ENCODE peak calls at places on chromosomes 4 and X, in six cellular contexts. One of them, this sample, is unnamed.
A peak's percentile ranks its signal among the peaks of the same experiment; 100 is the strongest.

GRCh38 chr4:4610672-4611071 is 68.8 kb upstream of the STX18 start:
- DNase-seq in HT1080: no peak
- DNase-seq in endodermal cell: no peak
- DNase-seq in activated CD4-positive, alpha-beta T cell treated with anti-CD3 and anti-CD28 coated beads for 48 hours: no peak
- DNase-seq in ecto neural progenitor cell: no peak
- DNase-seq in left colon: no peak
- DNase-seq in this sample: no peak

GRCh38 chrX:118727686-118728339 is 407 bp downstream of the IL13RA1 start:
- DNase-seq in left colon: no peak
- DNase-seq in HT1080: peak; percentile 10
- DNase-seq in activated CD4-positive, alpha-beta T cell treated with anti-CD3 and anti-CD28 coated beads for 48 hours: peak; percentile 3
- DNase-seq in ecto neural progenitor cell: no peak
- DNase-seq in endodermal cell: no peak
- DNase-seq in this sample: peak; percentile 26

GRCh38 chrX:71637848-71638247 is 19.5 kb upstream of the CXCR3 start:
- DNase-seq in HT1080: peak; percentile 61
- DNase-seq in left colon: no peak
- DNase-seq in ecto neural progenitor cell: no peak
- DNase-seq in endodermal cell: no peak
- DNase-seq in activated CD4-positive, alpha-beta T cell treated with anti-CD3 and anti-CD28 coated beads for 48 hours: no peak
- DNase-seq in this sample: peak; percentile 55

GRCh38 chrX:126820700-126821420 is 1.3 kb downstream of the PRR32 start:
- DNase-seq in HT1080: peak; percentile 61
- DNase-seq in ecto neural progenitor cell: no peak
- DNase-seq in left colon: no peak
- DNase-seq in activated CD4-positive, alpha-beta T cell treated with anti-CD3 and anti-CD28 coated beads for 48 hours: no peak
- DNase-seq in endodermal cell: peak; percentile 67
- DNase-seq in this sample: no peak

GRCh38 chr4:141575884-141576283 is 60.5 kb upstream of the IL15 start:
- DNase-seq in ecto neural progenitor cell: no peak
- DNase-seq in activated CD4-positive, alpha-beta T cell treated with anti-CD3 and anti-CD28 coated beads for 48 hours: no peak
- DNase-seq in left colon: no peak
- DNase-seq in HT1080: no peak
- DNase-seq in endodermal cell: no peak
- DNase-seq in this sample: no peak

GRCh38 chr4:791866-792630 is 33.9 kb downstream of the CPLX1 start:
- DNase-seq in left colon: no peak
- DNase-seq in HT1080: no peak
- DNase-seq in endodermal cell: peak; percentile 89
- DNase-seq in activated CD4-positive, alpha-beta T cell treated with anti-CD3 and anti-CD28 coated beads for 48 hours: peak; percentile 71
- DNase-seq in ecto neural progenitor cell: no peak
- DNase-seq in this sample: peak; percentile 55

GRCh38 chr4:54879576-54879975 is 221.8 kb downstream of the KIT start:
- DNase-seq in left colon: no peak
- DNase-seq in endodermal cell: no peak
- DNase-seq in activated CD4-positive, alpha-beta T cell treated with anti-CD3 and anti-CD28 coated beads for 48 hours: no peak
- DNase-seq in ecto neural progenitor cell: no peak
- DNase-seq in HT1080: peak; percentile 32
- DNase-seq in this sample: peak; percentile 81

GRCh38 chr4:1810765-1811164 is 17.7 kb downstream of the FGFR3 start:
- DNase-seq in HT1080: no peak
- DNase-seq in left colon: no peak
- DNase-seq in activated CD4-positive, alpha-beta T cell treated with anti-CD3 and anti-CD28 coated beads for 48 hours: no peak
- DNase-seq in ecto neural progenitor cell: no peak
- DNase-seq in endodermal cell: no peak
- DNase-seq in this sample: no peak

GRCh38 chrX:44785652-44786051 is 58.2 kb upstream of the DUSP21 start:
- DNase-seq in activated CD4-positive, alpha-beta T cell treated with anti-CD3 and anti-CD28 coated beads for 48 hours: no peak
- DNase-seq in ecto neural progenitor cell: no peak
- DNase-seq in HT1080: peak; percentile 80
- DNase-seq in left colon: no peak
- DNase-seq in endodermal cell: no peak
- DNase-seq in this sample: peak; percentile 34

GRCh38 chr4:108396900-108397299 is 223.5 kb upstream of the RPL34 start:
- DNase-seq in activated CD4-positive, alpha-beta T cell treated with anti-CD3 and anti-CD28 coated beads for 48 hours: no peak
- DNase-seq in HT1080: no peak
- DNase-seq in ecto neural progenitor cell: no peak
- DNase-seq in endodermal cell: no peak
- DNase-seq in left colon: no peak
- DNase-seq in this sample: no peak

GRCh38 chr4:67035501-67035900 is 509.8 kb downstream of the CENPC start:
- DNase-seq in left colon: no peak
- DNase-seq in endodermal cell: no peak
- DNase-seq in HT1080: peak; percentile 56
- DNase-seq in activated CD4-positive, alpha-beta T cell treated with anti-CD3 and anti-CD28 coated beads for 48 hours: no peak
- DNase-seq in ecto neural progenitor cell: no peak
- DNase-seq in this sample: peak; percentile 1

GRCh38 chrX:15761564-15762191 is 23.6 kb downstream of the CA5B start:
- DNase-seq in endodermal cell: peak; percentile 79
- DNase-seq in ecto neural progenitor cell: no peak
- DNase-seq in left colon: no peak
- DNase-seq in HT1080: peak; percentile 5
- DNase-seq in activated CD4-positive, alpha-beta T cell treated with anti-CD3 and anti-CD28 coated beads for 48 hours: peak; percentile 36
- DNase-seq in this sample: no peak

GRCh38 chr4:13940921-13941320 is 313.4 kb upstream of the BOD1L1 start:
- DNase-seq in endodermal cell: no peak
- DNase-seq in ecto neural progenitor cell: no peak
- DNase-seq in left colon: no peak
- DNase-seq in HT1080: no peak
- DNase-seq in activated CD4-positive, alpha-beta T cell treated with anti-CD3 and anti-CD28 coated beads for 48 hours: no peak
- DNase-seq in this sample: no peak

GRCh38 chr4:184019084-184019483 is 114.0 kb downstream of the STOX2 start:
- DNase-seq in left colon: no peak
- DNase-seq in HT1080: no peak
- DNase-seq in endodermal cell: no peak
- DNase-seq in ecto neural progenitor cell: no peak
- DNase-seq in activated CD4-positive, alpha-beta T cell treated with anti-CD3 and anti-CD28 coated beads for 48 hours: no peak
- DNase-seq in this sample: no peak

GRCh38 chrX:107272431-107272921 is 66.1 kb downstream of the DNAAF6 start:
- DNase-seq in left colon: no peak
- DNase-seq in activated CD4-positive, alpha-beta T cell treated with anti-CD3 and anti-CD28 coated beads for 48 hours: peak; percentile 17
- DNase-seq in ecto neural progenitor cell: peak; percentile 69
- DNase-seq in HT1080: no peak
- DNase-seq in endodermal cell: peak; percentile 88
- DNase-seq in this sample: no peak

GRCh38 chr4:3074846-3075651 is 568 bp downstream of the HTT start:
- DNase-seq in endodermal cell: peak; percentile 93
- DNase-seq in ecto neural progenitor cell: peak; percentile 78
- DNase-seq in activated CD4-positive, alpha-beta T cell treated with anti-CD3 and anti-CD28 coated beads for 48 hours: peak; percentile 70
- DNase-seq in left colon: peak; percentile 75
- DNase-seq in HT1080: peak; percentile 62
- DNase-seq in this sample: peak; percentile 76

GRCh38 chr4:5707366-5708133 is 809 bp downstream of the EVC2 start:
- DNase-seq in ecto neural progenitor cell: no peak
- DNase-seq in activated CD4-positive, alpha-beta T cell treated with anti-CD3 and anti-CD28 coated beads for 48 hours: no peak
- DNase-seq in left colon: no peak
- DNase-seq in HT1080: no peak
- DNase-seq in endodermal cell: no peak
- DNase-seq in this sample: no peak

GRCh38 chr4:66814277-66814676 is 731.0 kb downstream of the CENPC start:
- DNase-seq in HT1080: no peak
- DNase-seq in ecto neural progenitor cell: no peak
- DNase-seq in activated CD4-positive, alpha-beta T cell treated with anti-CD3 and anti-CD28 coated beads for 48 hours: no peak
- DNase-seq in endodermal cell: no peak
- DNase-seq in left colon: no peak
- DNase-seq in this sample: no peak

GRCh38 chrX:76428243-76429130 is 977 bp downstream of the MAGEE1 start:
- DNase-seq in left colon: no peak
- DNase-seq in activated CD4-positive, alpha-beta T cell treated with anti-CD3 and anti-CD28 coated beads for 48 hours: peak; percentile 21
- DNase-seq in HT1080: no peak
- DNase-seq in endodermal cell: peak; percentile 66
- DNase-seq in ecto neural progenitor cell: peak; percentile 47
- DNase-seq in this sample: no peak

GRCh38 chr4:7815562-7815961 is 124.1 kb downstream of the AFAP1 start:
- DNase-seq in activated CD4-positive, alpha-beta T cell treated with anti-CD3 and anti-CD28 coated beads for 48 hours: no peak
- DNase-seq in HT1080: peak; percentile 68
- DNase-seq in ecto neural progenitor cell: no peak
- DNase-seq in endodermal cell: no peak
- DNase-seq in left colon: no peak
- DNase-seq in this sample: peak; percentile 83

GRCh38 chrX:93538575-93538974 is 134.8 kb downstream of the NAP1L3 start:
- DNase-seq in left colon: no peak
- DNase-seq in ecto neural progenitor cell: no peak
- DNase-seq in endodermal cell: no peak
- DNase-seq in HT1080: no peak
- DNase-seq in activated CD4-positive, alpha-beta T cell treated with anti-CD3 and anti-CD28 coated beads for 48 hours: no peak
- DNase-seq in this sample: no peak

GRCh38 chrX:70960728-70961127 is 29.8 kb upstream of the SLC7A3 start:
- DNase-seq in left colon: no peak
- DNase-seq in HT1080: no peak
- DNase-seq in ecto neural progenitor cell: no peak
- DNase-seq in endodermal cell: no peak
- DNase-seq in activated CD4-positive, alpha-beta T cell treated with anti-CD3 and anti-CD28 coated beads for 48 hours: no peak
- DNase-seq in this sample: no peak

GRCh38 chrX:54358424-54359211 is 772 bp upstream of the WNK3 start:
- DNase-seq in HT1080: peak; percentile 0
- DNase-seq in left colon: no peak
- DNase-seq in ecto neural progenitor cell: peak; percentile 88
- DNase-seq in endodermal cell: peak; percentile 92
- DNase-seq in activated CD4-positive, alpha-beta T cell treated with anti-CD3 and anti-CD28 coated beads for 48 hours: peak; percentile 63
- DNase-seq in this sample: peak; percentile 52

GRCh38 chr4:74039065-74039763 is 725 bp upstream of the CXCL3 start:
- DNase-seq in ecto neural progenitor cell: no peak
- DNase-seq in endodermal cell: peak; percentile 44
- DNase-seq in left colon: no peak
- DNase-seq in activated CD4-positive, alpha-beta T cell treated with anti-CD3 and anti-CD28 coated beads for 48 hours: no peak
- DNase-seq in HT1080: peak; percentile 18
- DNase-seq in this sample: peak; percentile 41

GRCh38 chrX:47078129-47079043 is at the start of gene RGN:
- DNase-seq in left colon: no peak
- DNase-seq in HT1080: no peak
- DNase-seq in endodermal cell: peak; percentile 69
- DNase-seq in activated CD4-positive, alpha-beta T cell treated with anti-CD3 and anti-CD28 coated beads for 48 hours: no peak
- DNase-seq in ecto neural progenitor cell: peak; percentile 54
- DNase-seq in this sample: peak; percentile 17

GRCh38 chrX:104420907-104421306 is 145.1 kb upstream of the IL1RAPL2 start:
- DNase-seq in left colon: no peak
- DNase-seq in activated CD4-positive, alpha-beta T cell treated with anti-CD3 and anti-CD28 coated beads for 48 hours: no peak
- DNase-seq in endodermal cell: no peak
- DNase-seq in ecto neural progenitor cell: no peak
- DNase-seq in HT1080: no peak
- DNase-seq in this sample: no peak

GRCh38 chr4:5710962-5711478 is at the start of gene EVC:
- DNase-seq in activated CD4-positive, alpha-beta T cell treated with anti-CD3 and anti-CD28 coated beads for 48 hours: peak; percentile 31
- DNase-seq in HT1080: peak; percentile 72
- DNase-seq in left colon: peak; percentile 62
- DNase-seq in ecto neural progenitor cell: peak; percentile 85
- DNase-seq in endodermal cell: peak; percentile 92
- DNase-seq in this sample: peak; percentile 95

GRCh38 chr4:176988226-176988625 is 195.5 kb upstream of the VEGFC start:
- DNase-seq in HT1080: peak; percentile 98
- DNase-seq in ecto neural progenitor cell: no peak
- DNase-seq in activated CD4-positive, alpha-beta T cell treated with anti-CD3 and anti-CD28 coated beads for 48 hours: no peak
- DNase-seq in endodermal cell: no peak
- DNase-seq in left colon: no peak
- DNase-seq in this sample: peak; percentile 95

GRCh38 chrX:53320543-53321215 is 39.3 kb upstream of the IQSEC2 start:
- DNase-seq in activated CD4-positive, alpha-beta T cell treated with anti-CD3 and anti-CD28 coated beads for 48 hours: no peak
- DNase-seq in HT1080: no peak
- DNase-seq in endodermal cell: peak; percentile 68
- DNase-seq in ecto neural progenitor cell: no peak
- DNase-seq in left colon: no peak
- DNase-seq in this sample: peak; percentile 26

GRCh38 chr4:93767917-93768316 is 60.6 kb upstream of the ATOH1 start:
- DNase-seq in HT1080: no peak
- DNase-seq in activated CD4-positive, alpha-beta T cell treated with anti-CD3 and anti-CD28 coated beads for 48 hours: no peak
- DNase-seq in ecto neural progenitor cell: no peak
- DNase-seq in left colon: no peak
- DNase-seq in endodermal cell: no peak
- DNase-seq in this sample: no peak

GRCh38 chr4:93764647-93765246 is 63.8 kb upstream of the ATOH1 start:
- DNase-seq in HT1080: peak; percentile 36
- DNase-seq in endodermal cell: no peak
- DNase-seq in ecto neural progenitor cell: no peak
- DNase-seq in left colon: no peak
- DNase-seq in activated CD4-positive, alpha-beta T cell treated with anti-CD3 and anti-CD28 coated beads for 48 hours: peak; percentile 5
- DNase-seq in this sample: peak; percentile 3

GRCh38 chrX:131677655-131678628 is 134.1 kb downstream of the OR13H1 start:
- DNase-seq in endodermal cell: peak; percentile 88
- DNase-seq in activated CD4-positive, alpha-beta T cell treated with anti-CD3 and anti-CD28 coated beads for 48 hours: peak; percentile 51
- DNase-seq in left colon: no peak
- DNase-seq in ecto neural progenitor cell: peak; percentile 55
- DNase-seq in HT1080: peak; percentile 2
- DNase-seq in this sample: peak; percentile 21

GRCh38 chr4:6443035-6444023 is 29.1 kb downstream of the PPP2R2C start:
- DNase-seq in HT1080: peak; percentile 88
- DNase-seq in activated CD4-positive, alpha-beta T cell treated with anti-CD3 and anti-CD28 coated beads for 48 hours: no peak
- DNase-seq in left colon: no peak
- DNase-seq in ecto neural progenitor cell: no peak
- DNase-seq in endodermal cell: no peak
- DNase-seq in this sample: no peak

GRCh38 chr4:151532001-151532708 is 123.2 kb downstream of the FHIP1A start:
- DNase-seq in endodermal cell: no peak
- DNase-seq in left colon: no peak
- DNase-seq in HT1080: no peak
- DNase-seq in activated CD4-positive, alpha-beta T cell treated with anti-CD3 and anti-CD28 coated beads for 48 hours: no peak
- DNase-seq in ecto neural progenitor cell: no peak
- DNase-seq in this sample: no peak

GRCh38 chr4:98861100-98861499 is 67.8 kb downstream of the EIF4E start:
- DNase-seq in activated CD4-positive, alpha-beta T cell treated with anti-CD3 and anti-CD28 coated beads for 48 hours: no peak
- DNase-seq in HT1080: no peak
- DNase-seq in ecto neural progenitor cell: no peak
- DNase-seq in endodermal cell: no peak
- DNase-seq in left colon: no peak
- DNase-seq in this sample: no peak

GRCh38 chr4:153465922-153466636 is at the start of gene TMEM131L:
- DNase-seq in ecto neural progenitor cell: peak; percentile 85
- DNase-seq in left colon: peak; percentile 70
- DNase-seq in HT1080: peak; percentile 63
- DNase-seq in activated CD4-positive, alpha-beta T cell treated with anti-CD3 and anti-CD28 coated beads for 48 hours: peak; percentile 75
- DNase-seq in endodermal cell: peak; percentile 90
- DNase-seq in this sample: peak; percentile 86

GRCh38 chr4:111016416-111016815 is 393.5 kb upstream of the PITX2 start:
- DNase-seq in activated CD4-positive, alpha-beta T cell treated with anti-CD3 and anti-CD28 coated beads for 48 hours: no peak
- DNase-seq in left colon: no peak
- DNase-seq in HT1080: no peak
- DNase-seq in endodermal cell: no peak
- DNase-seq in ecto neural progenitor cell: no peak
- DNase-seq in this sample: no peak

GRCh38 chr4:62288803-62289541 is 1088.8 kb downstream of the ADGRL3 start:
- DNase-seq in ecto neural progenitor cell: no peak
- DNase-seq in activated CD4-positive, alpha-beta T cell treated with anti-CD3 and anti-CD28 coated beads for 48 hours: no peak
- DNase-seq in endodermal cell: no peak
- DNase-seq in HT1080: no peak
- DNase-seq in left colon: no peak
- DNase-seq in this sample: no peak

GRCh38 chr4:30619679-30620078 is 100.5 kb upstream of the PCDH7 start:
- DNase-seq in activated CD4-positive, alpha-beta T cell treated with anti-CD3 and anti-CD28 coated beads for 48 hours: no peak
- DNase-seq in HT1080: no peak
- DNase-seq in left colon: no peak
- DNase-seq in ecto neural progenitor cell: no peak
- DNase-seq in endodermal cell: no peak
- DNase-seq in this sample: no peak